ENCODE peak calls at places on chromosomes 12 and 14, in nine cellular contexts. One of them, this sample, is unnamed.
A peak's percentile ranks its signal among the peaks of the same experiment; 100 is the strongest.

GRCh38 chr14:100088226-100088625 is 23.0 kb downstream of the EVL start:
- DNase-seq in ELF-1: no peak
- DNase-seq in NCI-H2081 treated with DMSO at 0.1 percent for 48 hours: no peak
- DNase-seq in adrenal gland: no peak
- DNase-seq in NCI-H510A treated with DMSO at 0.1 percent for 48 hours: no peak
- DNase-seq in frontal cortex: no peak
- DNase-seq in HEK293T: no peak
- DNase-seq in occipital lobe: no peak
- DNase-seq in body of pancreas: no peak
- DNase-seq in this sample: no peak

GRCh38 chr12:116245189-116245588 is 32.3 kb downstream of the MED13L start:
- DNase-seq in ELF-1: no peak
- DNase-seq in occipital lobe: no peak
- DNase-seq in NCI-H510A treated with DMSO at 0.1 percent for 48 hours: no peak
- DNase-seq in HEK293T: no peak
- DNase-seq in NCI-H2081 treated with DMSO at 0.1 percent for 48 hours: no peak
- DNase-seq in frontal cortex: no peak
- DNase-seq in adrenal gland: no peak
- DNase-seq in body of pancreas: no peak
- DNase-seq in this sample: no peak

GRCh38 chr14:79825046-79825521 is 386.2 kb downstream of the DIO2 start:
- DNase-seq in NCI-H510A treated with DMSO at 0.1 percent for 48 hours: no peak
- DNase-seq in body of pancreas: no peak
- DNase-seq in frontal cortex: peak; percentile 23
- DNase-seq in adrenal gland: no peak
- DNase-seq in occipital lobe: no peak
- DNase-seq in NCI-H2081 treated with DMSO at 0.1 percent for 48 hours: no peak
- DNase-seq in HEK293T: no peak
- DNase-seq in ELF-1: no peak
- DNase-seq in this sample: no peak

GRCh38 chr12:67982165-67982563 is 7.1 kb upstream of the IFNG-AS1 start:
- DNase-seq in HEK293T: no peak
- DNase-seq in occipital lobe: no peak
- DNase-seq in NCI-H2081 treated with DMSO at 0.1 percent for 48 hours: no peak
- DNase-seq in body of pancreas: no peak
- DNase-seq in ELF-1: no peak
- DNase-seq in adrenal gland: no peak
- DNase-seq in frontal cortex: no peak
- DNase-seq in NCI-H510A treated with DMSO at 0.1 percent for 48 hours: no peak
- DNase-seq in this sample: no peak

GRCh38 chr14:32372154-32372553 is 43.1 kb downstream of the AKAP6 start:
- DNase-seq in NCI-H510A treated with DMSO at 0.1 percent for 48 hours: no peak
- DNase-seq in HEK293T: no peak
- DNase-seq in body of pancreas: no peak
- DNase-seq in adrenal gland: no peak
- DNase-seq in frontal cortex: no peak
- DNase-seq in NCI-H2081 treated with DMSO at 0.1 percent for 48 hours: no peak
- DNase-seq in occipital lobe: no peak
- DNase-seq in ELF-1: no peak
- DNase-seq in this sample: no peak

GRCh38 chr12:13428538-13429265 is 232.2 kb downstream of the EMP1 start:
- DNase-seq in frontal cortex: no peak
- DNase-seq in ELF-1: no peak
- DNase-seq in adrenal gland: no peak
- DNase-seq in NCI-H2081 treated with DMSO at 0.1 percent for 48 hours: peak; percentile 27
- DNase-seq in HEK293T: no peak
- DNase-seq in occipital lobe: no peak
- DNase-seq in body of pancreas: no peak
- DNase-seq in NCI-H510A treated with DMSO at 0.1 percent for 48 hours: no peak
- DNase-seq in this sample: peak; percentile 28

GRCh38 chr12:67161322-67161918 is 107.7 kb upstream of the CAND1 start:
- DNase-seq in HEK293T: peak; percentile 46
- DNase-seq in adrenal gland: peak; percentile 53
- DNase-seq in frontal cortex: no peak
- DNase-seq in ELF-1: no peak
- DNase-seq in body of pancreas: peak; percentile 50
- DNase-seq in NCI-H510A treated with DMSO at 0.1 percent for 48 hours: peak; percentile 26
- DNase-seq in occipital lobe: no peak
- DNase-seq in NCI-H2081 treated with DMSO at 0.1 percent for 48 hours: no peak
- DNase-seq in this sample: peak; percentile 82

GRCh38 chr14:91858536-91859275 is 8.6 kb downstream of the TC2N start:
- DNase-seq in frontal cortex: no peak
- DNase-seq in ELF-1: peak; percentile 14
- DNase-seq in HEK293T: no peak
- DNase-seq in body of pancreas: no peak
- DNase-seq in NCI-H510A treated with DMSO at 0.1 percent for 48 hours: no peak
- DNase-seq in adrenal gland: no peak
- DNase-seq in NCI-H2081 treated with DMSO at 0.1 percent for 48 hours: no peak
- DNase-seq in occipital lobe: no peak
- DNase-seq in this sample: peak; percentile 79

GRCh38 chr12:3704512-3705348 is 48.2 kb downstream of the CRACR2A start:
- DNase-seq in NCI-H510A treated with DMSO at 0.1 percent for 48 hours: no peak
- DNase-seq in frontal cortex: no peak
- DNase-seq in occipital lobe: no peak
- DNase-seq in NCI-H2081 treated with DMSO at 0.1 percent for 48 hours: no peak
- DNase-seq in adrenal gland: no peak
- DNase-seq in HEK293T: no peak
- DNase-seq in ELF-1: no peak
- DNase-seq in body of pancreas: no peak
- DNase-seq in this sample: no peak

GRCh38 chr14:72613196-72613974 is 280.5 kb downstream of the DPF3 start:
- DNase-seq in HEK293T: no peak
- DNase-seq in frontal cortex: no peak
- DNase-seq in NCI-H510A treated with DMSO at 0.1 percent for 48 hours: peak; percentile 35
- DNase-seq in occipital lobe: no peak
- DNase-seq in body of pancreas: peak; percentile 63
- DNase-seq in NCI-H2081 treated with DMSO at 0.1 percent for 48 hours: no peak
- DNase-seq in adrenal gland: peak; percentile 93
- DNase-seq in ELF-1: no peak
- DNase-seq in this sample: no peak

GRCh38 chr12:79983969-79984629 is 49.2 kb upstream of the PPP1R12A start:
- DNase-seq in NCI-H510A treated with DMSO at 0.1 percent for 48 hours: no peak
- DNase-seq in frontal cortex: no peak
- DNase-seq in occipital lobe: no peak
- DNase-seq in ELF-1: no peak
- DNase-seq in adrenal gland: no peak
- DNase-seq in NCI-H2081 treated with DMSO at 0.1 percent for 48 hours: no peak
- DNase-seq in HEK293T: no peak
- DNase-seq in body of pancreas: no peak
- DNase-seq in this sample: peak; percentile 84

GRCh38 chr12:104547239-104547638 is 90.5 kb downstream of the CHST11 start:
- DNase-seq in body of pancreas: no peak
- DNase-seq in occipital lobe: no peak
- DNase-seq in frontal cortex: no peak
- DNase-seq in NCI-H2081 treated with DMSO at 0.1 percent for 48 hours: no peak
- DNase-seq in ELF-1: no peak
- DNase-seq in NCI-H510A treated with DMSO at 0.1 percent for 48 hours: no peak
- DNase-seq in HEK293T: no peak
- DNase-seq in adrenal gland: no peak
- DNase-seq in this sample: no peak

GRCh38 chr12:120353136-120353535 is 15.8 kb downstream of the MSI1 start:
- DNase-seq in occipital lobe: no peak
- DNase-seq in HEK293T: no peak
- DNase-seq in adrenal gland: no peak
- DNase-seq in ELF-1: no peak
- DNase-seq in frontal cortex: no peak
- DNase-seq in NCI-H510A treated with DMSO at 0.1 percent for 48 hours: no peak
- DNase-seq in body of pancreas: no peak
- DNase-seq in NCI-H2081 treated with DMSO at 0.1 percent for 48 hours: no peak
- DNase-seq in this sample: no peak

GRCh38 chr12:104454997-104455396 is 1.8 kb upstream of the CHST11 start:
- DNase-seq in body of pancreas: no peak
- DNase-seq in HEK293T: no peak
- DNase-seq in frontal cortex: no peak
- DNase-seq in NCI-H510A treated with DMSO at 0.1 percent for 48 hours: no peak
- DNase-seq in ELF-1: no peak
- DNase-seq in NCI-H2081 treated with DMSO at 0.1 percent for 48 hours: no peak
- DNase-seq in occipital lobe: no peak
- DNase-seq in adrenal gland: no peak
- DNase-seq in this sample: no peak

GRCh38 chr12:121334513-121335343 is 17.5 kb downstream of the ANAPC5 start:
- DNase-seq in NCI-H2081 treated with DMSO at 0.1 percent for 48 hours: peak; percentile 22
- DNase-seq in NCI-H510A treated with DMSO at 0.1 percent for 48 hours: peak; percentile 91
- DNase-seq in body of pancreas: no peak
- DNase-seq in occipital lobe: peak; percentile 2
- DNase-seq in adrenal gland: no peak
- DNase-seq in HEK293T: peak; percentile 69
- DNase-seq in ELF-1: peak; percentile 21
- DNase-seq in frontal cortex: peak; percentile 65
- DNase-seq in this sample: peak; percentile 85

GRCh38 chr12:104695453-104696148 is 238.9 kb downstream of the CHST11 start:
- DNase-seq in body of pancreas: no peak
- DNase-seq in ELF-1: no peak
- DNase-seq in HEK293T: no peak
- DNase-seq in NCI-H2081 treated with DMSO at 0.1 percent for 48 hours: peak; percentile 52
- DNase-seq in adrenal gland: no peak
- DNase-seq in NCI-H510A treated with DMSO at 0.1 percent for 48 hours: no peak
- DNase-seq in occipital lobe: no peak
- DNase-seq in frontal cortex: no peak
- DNase-seq in this sample: no peak

GRCh38 chr12:86376052-86376451 is 119.9 kb upstream of the MGAT4C start:
- DNase-seq in HEK293T: peak; percentile 14
- DNase-seq in NCI-H510A treated with DMSO at 0.1 percent for 48 hours: no peak
- DNase-seq in NCI-H2081 treated with DMSO at 0.1 percent for 48 hours: no peak
- DNase-seq in frontal cortex: no peak
- DNase-seq in adrenal gland: no peak
- DNase-seq in body of pancreas: no peak
- DNase-seq in occipital lobe: no peak
- DNase-seq in ELF-1: peak; percentile 37
- DNase-seq in this sample: peak; percentile 65

GRCh38 chr14:100820945-100821344 is 5.0 kb upstream of the MEG3 start:
- DNase-seq in frontal cortex: no peak
- DNase-seq in HEK293T: no peak
- DNase-seq in NCI-H2081 treated with DMSO at 0.1 percent for 48 hours: no peak
- DNase-seq in occipital lobe: no peak
- DNase-seq in body of pancreas: no peak
- DNase-seq in ELF-1: no peak
- DNase-seq in NCI-H510A treated with DMSO at 0.1 percent for 48 hours: no peak
- DNase-seq in adrenal gland: no peak
- DNase-seq in this sample: no peak

GRCh38 chr14:64423987-64424386 is 35.8 kb downstream of the MTHFD1 start:
- DNase-seq in occipital lobe: peak; percentile 48
- DNase-seq in NCI-H2081 treated with DMSO at 0.1 percent for 48 hours: no peak
- DNase-seq in HEK293T: no peak
- DNase-seq in adrenal gland: no peak
- DNase-seq in frontal cortex: no peak
- DNase-seq in body of pancreas: no peak
- DNase-seq in ELF-1: no peak
- DNase-seq in NCI-H510A treated with DMSO at 0.1 percent for 48 hours: no peak
- DNase-seq in this sample: no peak

GRCh38 chr12:16609140-16609539 is 3.2 kb upstream of the LMO3 start:
- DNase-seq in occipital lobe: no peak
- DNase-seq in body of pancreas: peak; percentile 20
- DNase-seq in adrenal gland: no peak
- DNase-seq in NCI-H2081 treated with DMSO at 0.1 percent for 48 hours: no peak
- DNase-seq in NCI-H510A treated with DMSO at 0.1 percent for 48 hours: no peak
- DNase-seq in ELF-1: no peak
- DNase-seq in frontal cortex: no peak
- DNase-seq in HEK293T: no peak
- DNase-seq in this sample: peak; percentile 80

GRCh38 chr14:42334931-42335330 is 728.3 kb downstream of the LRFN5 start:
- DNase-seq in occipital lobe: no peak
- DNase-seq in adrenal gland: no peak
- DNase-seq in body of pancreas: no peak
- DNase-seq in ELF-1: no peak
- DNase-seq in HEK293T: no peak
- DNase-seq in NCI-H510A treated with DMSO at 0.1 percent for 48 hours: no peak
- DNase-seq in NCI-H2081 treated with DMSO at 0.1 percent for 48 hours: no peak
- DNase-seq in frontal cortex: no peak
- DNase-seq in this sample: no peak

GRCh38 chr12:114835031-114835430 is 151.1 kb upstream of the TBX3 start:
- DNase-seq in occipital lobe: no peak
- DNase-seq in HEK293T: no peak
- DNase-seq in adrenal gland: no peak
- DNase-seq in ELF-1: no peak
- DNase-seq in NCI-H2081 treated with DMSO at 0.1 percent for 48 hours: no peak
- DNase-seq in frontal cortex: no peak
- DNase-seq in body of pancreas: no peak
- DNase-seq in NCI-H510A treated with DMSO at 0.1 percent for 48 hours: no peak
- DNase-seq in this sample: no peak

GRCh38 chr14:24243336-24243836 is 963 bp upstream of the TINF2 start:
- DNase-seq in ELF-1: no peak
- DNase-seq in adrenal gland: peak; percentile 44
- DNase-seq in HEK293T: no peak
- DNase-seq in frontal cortex: no peak
- DNase-seq in NCI-H510A treated with DMSO at 0.1 percent for 48 hours: peak; percentile 13
- DNase-seq in NCI-H2081 treated with DMSO at 0.1 percent for 48 hours: no peak
- DNase-seq in occipital lobe: no peak
- DNase-seq in body of pancreas: no peak
- DNase-seq in this sample: peak; percentile 72

GRCh38 chr12:52305921-52306705 is 14.8 kb upstream of the KRT81 start:
- DNase-seq in frontal cortex: no peak
- DNase-seq in NCI-H510A treated with DMSO at 0.1 percent for 48 hours: no peak
- DNase-seq in occipital lobe: no peak
- DNase-seq in HEK293T: no peak
- DNase-seq in adrenal gland: no peak
- DNase-seq in ELF-1: peak; percentile 36
- DNase-seq in body of pancreas: no peak
- DNase-seq in NCI-H2081 treated with DMSO at 0.1 percent for 48 hours: no peak
- DNase-seq in this sample: peak; percentile 46

GRCh38 chr12:21818627-21819026 is 44.1 kb upstream of the KCNJ8 start:
- DNase-seq in NCI-H510A treated with DMSO at 0.1 percent for 48 hours: no peak
- DNase-seq in occipital lobe: no peak
- DNase-seq in NCI-H2081 treated with DMSO at 0.1 percent for 48 hours: no peak
- DNase-seq in frontal cortex: no peak
- DNase-seq in ELF-1: no peak
- DNase-seq in adrenal gland: no peak
- DNase-seq in HEK293T: no peak
- DNase-seq in body of pancreas: no peak
- DNase-seq in this sample: no peak

GRCh38 chr14:35814371-35815005 is 5.4 kb upstream of the RALGAPA1 start:
- DNase-seq in occipital lobe: no peak
- DNase-seq in HEK293T: peak; percentile 36
- DNase-seq in NCI-H510A treated with DMSO at 0.1 percent for 48 hours: peak; percentile 24
- DNase-seq in ELF-1: peak; percentile 29
- DNase-seq in body of pancreas: peak; percentile 65
- DNase-seq in frontal cortex: no peak
- DNase-seq in NCI-H2081 treated with DMSO at 0.1 percent for 48 hours: peak; percentile 20
- DNase-seq in adrenal gland: peak; percentile 51
- DNase-seq in this sample: peak; percentile 70

GRCh38 chr12:75961878-75962277 is 69.7 kb downstream of the PHLDA1 start:
- DNase-seq in NCI-H510A treated with DMSO at 0.1 percent for 48 hours: no peak
- DNase-seq in HEK293T: no peak
- DNase-seq in ELF-1: no peak
- DNase-seq in frontal cortex: no peak
- DNase-seq in adrenal gland: no peak
- DNase-seq in NCI-H2081 treated with DMSO at 0.1 percent for 48 hours: no peak
- DNase-seq in body of pancreas: no peak
- DNase-seq in occipital lobe: no peak
- DNase-seq in this sample: no peak

GRCh38 chr14:104376202-104377140 is 203.1 kb upstream of the C14orf180 start:
- DNase-seq in HEK293T: no peak
- DNase-seq in body of pancreas: no peak
- DNase-seq in occipital lobe: no peak
- DNase-seq in adrenal gland: no peak
- DNase-seq in NCI-H510A treated with DMSO at 0.1 percent for 48 hours: no peak
- DNase-seq in ELF-1: no peak
- DNase-seq in frontal cortex: no peak
- DNase-seq in NCI-H2081 treated with DMSO at 0.1 percent for 48 hours: no peak
- DNase-seq in this sample: no peak

GRCh38 chr12:118781692-118782091 is 199.6 kb upstream of the SRRM4 start:
- DNase-seq in adrenal gland: no peak
- DNase-seq in NCI-H510A treated with DMSO at 0.1 percent for 48 hours: no peak
- DNase-seq in occipital lobe: no peak
- DNase-seq in ELF-1: no peak
- DNase-seq in HEK293T: no peak
- DNase-seq in frontal cortex: no peak
- DNase-seq in NCI-H2081 treated with DMSO at 0.1 percent for 48 hours: no peak
- DNase-seq in body of pancreas: no peak
- DNase-seq in this sample: no peak

GRCh38 chr12:46492471-46493351 is 120.1 kb upstream of the SLC38A2 start:
- DNase-seq in adrenal gland: no peak
- DNase-seq in frontal cortex: no peak
- DNase-seq in NCI-H510A treated with DMSO at 0.1 percent for 48 hours: peak; percentile 3
- DNase-seq in HEK293T: no peak
- DNase-seq in ELF-1: peak; percentile 11
- DNase-seq in occipital lobe: no peak
- DNase-seq in NCI-H2081 treated with DMSO at 0.1 percent for 48 hours: no peak
- DNase-seq in body of pancreas: peak; percentile 26
- DNase-seq in this sample: peak; percentile 98

GRCh38 chr12:110846615-110847566 is at the start of gene CCDC63:
- DNase-seq in frontal cortex: peak; percentile 53
- DNase-seq in occipital lobe: no peak
- DNase-seq in body of pancreas: peak; percentile 25
- DNase-seq in NCI-H510A treated with DMSO at 0.1 percent for 48 hours: peak; percentile 23
- DNase-seq in ELF-1: peak; percentile 77
- DNase-seq in NCI-H2081 treated with DMSO at 0.1 percent for 48 hours: no peak
- DNase-seq in adrenal gland: peak; percentile 66
- DNase-seq in HEK293T: peak; percentile 27
- DNase-seq in this sample: peak; percentile 39

This sample was measured in DMS53.